ENCODE peak calls at places on chromosome 10, in four cellular contexts. One of them, this sample, is unnamed.

GRCh38 chr10:101843032-101843991 is at the start of gene KCNIP2:
- DNase-seq in GM12878: no peak
- DNase-seq in K562: peak
- DNase-seq in GM12891: no peak
- DNase-seq in this sample: peak

GRCh38 chr10:77899080-77899477 is 27.5 kb downstream of the DLG5 start:
- DNase-seq in GM12878: no peak
- DNase-seq in K562: no peak
- DNase-seq in GM12891: no peak
- DNase-seq in this sample: no peak

GRCh38 chr10:90856261-90856660 is 1.6 kb downstream of the HTR7 start:
- DNase-seq in GM12878: no peak
- DNase-seq in K562: no peak
- DNase-seq in GM12891: no peak
- DNase-seq in this sample: no peak

GRCh38 chr10:121668336-121669009 is 70.2 kb upstream of the FGFR2 start:
- DNase-seq in GM12878: no peak
- DNase-seq in K562: no peak
- DNase-seq in GM12891: no peak
- DNase-seq in this sample: no peak

GRCh38 chr10:114726820-114727271 is 68.8 kb upstream of the ABLIM1 start:
- DNase-seq in GM12878: no peak
- DNase-seq in K562: no peak
- DNase-seq in GM12891: no peak
- DNase-seq in this sample: no peak

GRCh38 chr10:119245272-119245671 is 37.9 kb downstream of the GRK5 start:
- DNase-seq in GM12878: no peak
- DNase-seq in K562: no peak
- DNase-seq in GM12891: no peak
- DNase-seq in this sample: no peak

GRCh38 chr10:22554481-22555182 is 159.7 kb downstream of the PIP4K2A start:
- DNase-seq in GM12878: no peak
- DNase-seq in K562: no peak
- DNase-seq in GM12891: no peak
- DNase-seq in this sample: no peak

GRCh38 chr10:61635946-61636345 is 26.8 kb upstream of the CABCOCO1 start:
- DNase-seq in GM12878: no peak
- DNase-seq in K562: no peak
- DNase-seq in GM12891: no peak
- DNase-seq in this sample: no peak

GRCh38 chr10:75974080-75974479 is 542.7 kb downstream of the LRMDA start:
- DNase-seq in GM12878: no peak
- DNase-seq in K562: no peak
- DNase-seq in GM12891: no peak
- DNase-seq in this sample: no peak

GRCh38 chr10:106682175-106682574 is 482.3 kb downstream of the SORCS1 start:
- DNase-seq in GM12878: no peak
- DNase-seq in K562: no peak
- DNase-seq in GM12891: no peak
- DNase-seq in this sample: no peak

GRCh38 chr10:12533151-12533550 is 183.8 kb downstream of the CAMK1D start:
- DNase-seq in GM12878: no peak
- DNase-seq in K562: no peak
- DNase-seq in GM12891: no peak
- DNase-seq in this sample: no peak

GRCh38 chr10:21260793-21261149 is 264.7 kb downstream of the SKIDA1 start:
- DNase-seq in GM12878: no peak
- DNase-seq in K562: no peak
- DNase-seq in GM12891: no peak
- DNase-seq in this sample: no peak

GRCh38 chr10:87850742-87851205 is 12.6 kb downstream of the KLLN start:
- DNase-seq in GM12878: no peak
- DNase-seq in K562: peak
- DNase-seq in GM12891: no peak
- DNase-seq in this sample: no peak

GRCh38 chr10:47207280-47207613 is 92.8 kb upstream of the GDF10 start:
- DNase-seq in GM12878: no peak
- DNase-seq in K562: no peak
- DNase-seq in GM12891: no peak
- DNase-seq in this sample: peak

GRCh38 chr10:124997791-124998623 is 56.1 kb downstream of the ZRANB1 start:
- DNase-seq in GM12878: no peak
- DNase-seq in K562: no peak
- DNase-seq in GM12891: peak
- DNase-seq in this sample: no peak

GRCh38 chr10:58638406-58638805 is 125.7 kb downstream of the BICC1 start:
- DNase-seq in GM12878: no peak
- DNase-seq in K562: no peak
- DNase-seq in GM12891: no peak
- DNase-seq in this sample: no peak

GRCh38 chr10:82267014-82267413 is 392.0 kb downstream of the NRG3 start:
- DNase-seq in GM12878: no peak
- DNase-seq in K562: no peak
- DNase-seq in GM12891: no peak
- DNase-seq in this sample: no peak

GRCh38 chr10:86647773-86648705 is 6.3 kb upstream of the OPN4 start:
- DNase-seq in GM12878: no peak
- DNase-seq in K562: no peak
- DNase-seq in GM12891: no peak
- DNase-seq in this sample: no peak

GRCh38 chr10:997266-998022 is 9.2 kb downstream of the GTPBP4 start:
- DNase-seq in GM12878: no peak
- DNase-seq in K562: no peak
- DNase-seq in GM12891: no peak
- DNase-seq in this sample: no peak

GRCh38 chr10:30531751-30532530 is 97.6 kb downstream of the LYZL2 start:
- DNase-seq in GM12878: no peak
- DNase-seq in K562: no peak
- DNase-seq in GM12891: no peak
- DNase-seq in this sample: no peak

GRCh38 chr10:124741281-124741921 is 2.8 kb downstream of the FAM53B start:
- DNase-seq in GM12878: no peak
- DNase-seq in K562: peak
- DNase-seq in GM12891: peak
- DNase-seq in this sample: peak

GRCh38 chr10:5526691-5527331 is 2.0 kb downstream of the CALML3 start:
- DNase-seq in GM12878: no peak
- DNase-seq in K562: no peak
- DNase-seq in GM12891: no peak
- DNase-seq in this sample: no peak

GRCh38 chr10:118729641-118730258 is 25.0 kb downstream of the CACUL1 start:
- DNase-seq in GM12878: peak
- DNase-seq in K562: no peak
- DNase-seq in GM12891: no peak
- DNase-seq in this sample: peak

GRCh38 chr10:30098624-30099023 is 39.2 kb upstream of the JCAD start:
- DNase-seq in GM12878: no peak
- DNase-seq in K562: no peak
- DNase-seq in GM12891: no peak
- DNase-seq in this sample: no peak

GRCh38 chr10:112299456-112299855 is 16.3 kb downstream of the TECTB start:
- DNase-seq in GM12878: no peak
- DNase-seq in K562: no peak
- DNase-seq in GM12891: no peak
- DNase-seq in this sample: no peak

GRCh38 chr10:128540806-128541739 is 414.9 kb upstream of the MKI67 start:
- DNase-seq in GM12878: no peak
- DNase-seq in K562: no peak
- DNase-seq in GM12891: no peak
- DNase-seq in this sample: no peak
- TF ChIP-seq POLR2AphosphoS5 in GM12878: no peak
- TF ChIP-seq POLR2AphosphoS5 in K562: no peak
- TF ChIP-seq POLR2AphosphoS5 in GM12891: no peak
- TF ChIP-seq POLR2AphosphoS5 in this sample: no peak

GRCh38 chr10:103231047-103231551 is 14.6 kb upstream of the RPEL1 start:
- DNase-seq in GM12878: no peak
- DNase-seq in K562: no peak
- DNase-seq in GM12891: no peak
- DNase-seq in this sample: no peak
- TF ChIP-seq SPI1 in GM12878: no peak
- TF ChIP-seq SPI1 in K562: no peak
- TF ChIP-seq SPI1 in GM12891: no peak
- TF ChIP-seq SPI1 in this sample: no peak

DNA sequence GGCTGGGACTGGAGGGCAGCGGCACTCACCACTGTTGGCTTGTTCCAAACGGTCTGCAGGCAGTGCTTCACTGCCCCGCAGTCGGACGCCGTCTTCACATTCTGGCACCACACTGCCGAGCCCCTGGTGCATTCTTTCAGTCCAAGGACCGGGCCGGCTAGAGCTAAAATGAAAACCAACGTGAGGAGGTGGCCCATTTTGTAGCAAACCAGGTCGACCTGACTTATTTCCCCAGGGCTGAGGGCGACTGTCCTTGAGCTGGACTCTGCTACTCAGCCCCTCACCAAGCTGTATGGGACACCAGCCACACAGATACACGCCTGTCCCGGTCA is 16.7 kb downstream of the PSAP start:
- DNase-seq in GM12878: no peak
- DNase-seq in K562: no peak
- DNase-seq in GM12891: no peak
- DNase-seq in this sample: no peak
- TF ChIP-seq POLR2AphosphoS5 in GM12878: no peak
- TF ChIP-seq POLR2AphosphoS5 in K562: no peak
- TF ChIP-seq POLR2AphosphoS5 in GM12891: no peak
- TF ChIP-seq POLR2AphosphoS5 in this sample: no peak

DNA sequence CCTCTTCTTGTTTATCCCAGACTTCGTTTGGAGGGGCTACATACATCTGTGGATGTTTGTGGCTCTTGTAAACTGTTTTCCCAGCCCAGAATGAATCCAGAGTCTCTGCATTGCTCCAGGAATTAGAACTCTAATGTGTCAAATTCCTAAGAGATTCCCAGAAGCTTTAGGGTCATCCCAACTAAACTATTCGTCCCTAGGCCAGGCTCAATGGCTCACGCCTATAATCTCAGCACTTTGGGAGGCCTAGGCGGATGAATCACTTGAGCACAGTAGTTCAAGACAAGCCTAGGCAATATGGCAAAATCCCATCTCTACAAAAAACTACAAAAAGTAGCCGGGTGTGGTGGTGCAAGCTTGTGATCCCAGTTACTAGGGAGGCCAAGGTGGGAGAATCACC is 28.5 kb downstream of the ARHGAP19 start:
- DNase-seq in GM12878: no peak
- DNase-seq in K562: no peak
- DNase-seq in GM12891: no peak
- DNase-seq in this sample: no peak
- TF ChIP-seq SPI1 in GM12878: no peak
- TF ChIP-seq SPI1 in K562: no peak
- TF ChIP-seq SPI1 in GM12891: no peak
- TF ChIP-seq SPI1 in this sample: no peak

DNA sequence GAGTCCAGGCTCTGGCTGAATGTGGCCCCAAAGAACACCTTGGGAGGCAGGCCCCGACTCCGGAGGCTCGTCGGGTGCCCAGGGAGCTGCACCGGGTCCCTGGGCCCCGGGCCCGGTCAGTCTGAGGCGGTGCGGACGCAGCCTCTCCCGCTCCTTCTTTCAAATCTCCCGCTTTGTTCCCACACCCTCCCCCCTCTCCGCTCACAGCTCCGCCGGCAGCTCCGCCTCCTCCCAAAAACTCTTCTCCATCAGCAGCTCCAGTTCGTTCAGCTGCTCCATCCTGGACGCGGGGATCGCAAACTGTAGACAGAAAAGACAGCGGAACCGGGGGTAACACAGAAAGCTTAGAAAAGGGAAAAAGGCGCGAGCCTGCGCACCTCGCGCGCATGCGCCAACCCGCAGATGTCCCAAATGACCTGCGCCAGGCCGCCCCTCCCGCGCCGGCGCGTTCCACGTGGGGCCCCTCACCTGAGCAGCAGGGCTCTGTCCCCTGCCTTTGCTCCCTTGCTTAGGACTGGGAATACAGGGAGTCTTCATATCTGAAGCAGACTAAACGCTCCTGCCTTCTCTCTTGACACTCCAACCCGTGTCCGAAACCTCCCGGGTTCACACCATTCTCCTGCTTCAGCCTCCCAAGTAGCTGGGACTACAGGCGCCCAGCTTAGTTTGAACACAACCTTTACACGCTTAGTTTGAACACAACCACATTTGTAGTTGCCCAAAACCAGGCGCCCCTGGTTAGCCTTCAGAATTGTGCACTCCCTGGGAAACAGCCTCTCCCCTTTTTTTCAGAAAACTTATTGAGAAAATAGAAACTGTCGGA is at the start of gene DNA2:
- DNase-seq in GM12878: peak
- DNase-seq in K562: peak
- DNase-seq in GM12891: peak
- DNase-seq in this sample: peak
- TF ChIP-seq POLR2AphosphoS5 in GM12878: peak
- TF ChIP-seq POLR2AphosphoS5 in K562: peak
- TF ChIP-seq POLR2AphosphoS5 in GM12891: peak
- TF ChIP-seq POLR2AphosphoS5 in this sample: peak

GRCh38 chr10:68261132-68261856 is 29.4 kb upstream of the ATOH7 start:
- DNase-seq in GM12878: no peak
- DNase-seq in K562: no peak
- DNase-seq in GM12891: no peak
- DNase-seq in this sample: no peak
- TF ChIP-seq SPI1 in GM12878: no peak
- TF ChIP-seq SPI1 in K562: no peak
- TF ChIP-seq SPI1 in GM12891: no peak
- TF ChIP-seq SPI1 in this sample: no peak

This sample was measured in HL-60.